ENCODE peak calls at places on chromosomes 3 and 15, in nine cellular contexts. O is fibroblast of the aortic adventitia; A is NCI-H510A treated with DMSO at 0.1 percent for 48 hours; T is kidney epithelial cell; Z is kidney tubule cell; J is caudate nucleus; H is Caki2; U is LHCN-M2; B is activated CD4-positive, alpha-beta T cell treated with anti-CD3 and anti-CD28 coated beads, Interleukin-2, amount 50 U/mL, for 24 hours. Y is an unnamed sample.

GRCh38 chr3:13563911-13564310 is 15.0 kb downstream of the FBLN2 start:
- DNase-seq in O (no peak), A (no peak), T (no peak), Z (no peak), J (no peak), H (no peak), U (no peak), B (no peak), Y (no peak)

GRCh38 chr15:67232591-67232990 is 21.9 kb downstream of the AAGAB start:
- DNase-seq in O (no peak), A (no peak), T (no peak), Z (no peak), J (no peak), H (peak; percentile 21), U (no peak), B (no peak), Y (no peak)

GRCh38 chr3:134576426-134576825 is 74.4 kb downstream of the KY start:
- DNase-seq in O (no peak), A (no peak), T (no peak), Z (no peak), J (no peak), H (no peak), U (no peak), B (no peak), Y (no peak)

GRCh38 chr3:23612296-23612891 is 193.4 kb upstream of the UBE2E1 start:
- DNase-seq in O (peak; percentile 59), A (no peak), T (peak; percentile 31), Z (peak; percentile 67), J (no peak), H (no peak), U (peak; percentile 72), B (no peak), Y (no peak)

GRCh38 chr3:157836022-157836421 is 270.2 kb downstream of the SHOX2 start:
- DNase-seq in O (no peak), A (no peak), T (no peak), Z (no peak), J (no peak), H (no peak), U (no peak), B (no peak), Y (no peak)

GRCh38 chr15:39859609-39860008 is 60.5 kb downstream of the GPR176 start:
- DNase-seq in O (no peak), A (no peak), T (no peak), Z (no peak), J (no peak), H (no peak), U (no peak), B (no peak), Y (no peak)

GRCh38 chr3:130576571-130577266 is 59.7 kb downstream of the COL6A6 start:
- DNase-seq in O (peak; percentile 92), A (no peak), T (no peak), Z (peak; percentile 11), J (no peak), H (no peak), U (peak; percentile 6), B (no peak), Y (no peak)

GRCh38 chr15:80058851-80059785 is at the start of gene ZFAND6:
- DNase-seq in O (peak; percentile 87), A (peak; percentile 88), T (peak; percentile 69), Z (peak; percentile 97), J (peak; percentile 81), H (peak; percentile 97), U (peak; percentile 90), B (peak; percentile 88), Y (peak; percentile 94)

GRCh38 chr3:195200010-195200822 is 70.7 kb downstream of the XXYLT1 start:
- DNase-seq in O (peak; percentile 49), A (no peak), T (no peak), Z (peak; percentile 32), J (no peak), H (peak; percentile 39), U (peak; percentile 31), B (no peak), Y (no peak)

GRCh38 chr3:172115059-172115458 is 75.7 kb downstream of the FNDC3B start:
- DNase-seq in O (no peak), A (no peak), T (no peak), Z (no peak), J (no peak), H (no peak), U (no peak), B (no peak), Y (no peak)

GRCh38 chr3:130841357-130841756 is 52.5 kb upstream of the ATP2C1 start:
- DNase-seq in O (no peak), A (no peak), T (no peak), Z (peak; percentile 83), J (no peak), H (no peak), U (peak; percentile 11), B (no peak), Y (no peak)

GRCh38 chr3:72343078-72343477 is 505.2 kb downstream of the SHQ1 start:
- DNase-seq in O (peak; percentile 55), A (no peak), T (no peak), Z (peak; percentile 10), J (no peak), H (peak; percentile 27), U (peak; percentile 68), B (no peak), Y (peak; percentile 88)

Y was measured in CD4-positive, CD25-positive, alpha-beta regulatory T cell.